ENCODE peak calls at places on chromosomes 12 and 14, in eight cellular contexts. X is MG63, Y is HFF-Myc, W is naive B cell, G is left ventricle myocardium superior, H is T-helper 1 cell, A is sciatic nerve, I is cardiac fibroblast. V is an unnamed sample.

GRCh38 chr12:108419949-108420348 is 80.8 kb upstream of the CMKLR1 start:
- DNase-seq in X (no peak), Y (no peak), W (no peak), G (no peak), H (no peak), A (no peak), I (no peak), V (no peak)

GRCh38 chr14:89178802-89179201 is 238.2 kb downstream of the FOXN3 start:
- DNase-seq in X (no peak), Y (no peak), W (no peak), G (no peak), H (no peak), A (no peak), I (peak), V (no peak)

GRCh38 chr14:100028990-100029677 is 36.1 kb upstream of the EVL start:
- DNase-seq in X (no peak), Y (no peak), W (no peak), G (no peak), H (no peak), A (no peak), I (peak), V (no peak)

GRCh38 chr12:79344855-79345840 is 345.6 kb downstream of the PAWR start:
- DNase-seq in X (peak), Y (peak), W (no peak), G (no peak), H (no peak), A (no peak), I (peak), V (peak)

GRCh38 chr14:70935135-70935534 is 27.9 kb downstream of the PCNX1 start:
- DNase-seq in X (no peak), Y (no peak), W (no peak), G (no peak), H (no peak), A (no peak), I (no peak), V (no peak)

GRCh38 chr14:75742867-75743266 is 81.8 kb downstream of the TTLL5 start:
- DNase-seq in X (no peak), Y (no peak), W (no peak), G (no peak), H (no peak), A (no peak), I (no peak), V (no peak)

GRCh38 chr14:73755434-73756014 is 41.3 kb upstream of the PNMA1 start:
- DNase-seq in X (peak), Y (no peak), W (peak), G (no peak), H (no peak), A (no peak), I (peak), V (no peak)

GRCh38 chr14:90864741-90865140 is 48.5 kb upstream of the TTC7B start:
- DNase-seq in X (no peak), Y (no peak), W (no peak), G (no peak), H (no peak), A (no peak), I (no peak), V (no peak)

GRCh38 chr14:55588259-55588699 is 8.3 kb downstream of the KTN1 start:
- DNase-seq in X (peak), Y (no peak), W (no peak), G (no peak), H (no peak), A (no peak), I (peak), V (no peak)

GRCh38 chr12:70960484-70960883 is 39.9 kb upstream of the PTPRR start:
- DNase-seq in X (no peak), Y (no peak), W (no peak), G (no peak), H (no peak), A (no peak), I (no peak), V (no peak)

GRCh38 chr14:69137456-69138188 is 15.3 kb downstream of the DCAF5 start:
- DNase-seq in X (peak), Y (no peak), W (no peak), G (no peak), H (no peak), A (no peak), I (no peak), V (no peak)

GRCh38 chr12:53102883-53103807 is at the start of gene SOAT2:
- DNase-seq in X (no peak), Y (no peak), W (no peak), G (no peak), H (no peak), A (peak), I (no peak), V (no peak)

GRCh38 chr12:123089125-123089524 is 61.8 kb downstream of the PITPNM2 start:
- DNase-seq in X (no peak), Y (no peak), W (peak), G (no peak), H (no peak), A (no peak), I (no peak), V (peak)

GRCh38 chr12:43126652-43127051 is 425.4 kb downstream of the ADAMTS20 start:
- DNase-seq in X (no peak), Y (no peak), W (no peak), G (no peak), H (no peak), A (no peak), I (no peak), V (no peak)

GRCh38 chr14:104981699-104982541 is 3.7 kb upstream of the CLBA1 start:
- DNase-seq in X (no peak), Y (no peak), W (no peak), G (no peak), H (no peak), A (no peak), I (no peak), V (no peak)

GRCh38 chr12:21559855-21560569 is 33.9 kb downstream of the SPX start:
- DNase-seq in X (no peak), Y (no peak), W (no peak), G (no peak), H (no peak), A (no peak), I (peak), V (no peak)

GRCh38 chr12:23098110-23099049 is 473.4 kb downstream of the ETNK1 start:
- DNase-seq in X (no peak), Y (no peak), W (no peak), G (no peak), H (no peak), A (no peak), I (peak), V (no peak)

GRCh38 chr12:42741771-42742510 is 152.4 kb upstream of the PRICKLE1 start:
- DNase-seq in X (peak), Y (peak), W (no peak), G (no peak), H (no peak), A (no peak), I (peak), V (no peak)

GRCh38 chr14:36313898-36314297 is 6.5 kb downstream of the MBIP start:
- DNase-seq in X (no peak), Y (no peak), W (no peak), G (no peak), H (no peak), A (no peak), I (no peak), V (no peak)

GRCh38 chr12:49550853-49551252 is 12.0 kb downstream of the KCNH3 start:
- DNase-seq in X (no peak), Y (no peak), W (no peak), G (no peak), H (no peak), A (no peak), I (no peak), V (no peak)

GRCh38 chr14:23106747-23107045 is 1.9 kb upstream of the CIROP start:
- DNase-seq in X (no peak), Y (no peak), W (no peak), G (no peak), H (no peak), A (no peak), I (no peak), V (no peak)

GRCh38 chr14:55129086-55129427 is at the start of gene LGALS3:
- DNase-seq in X (peak), Y (no peak), W (peak), G (peak), H (no peak), A (peak), I (peak), V (no peak)

GRCh38 chr12:15886372-15887042 is 4.3 kb downstream of the STRAP start:
- DNase-seq in X (no peak), Y (no peak), W (no peak), G (no peak), H (no peak), A (no peak), I (peak), V (no peak)

GRCh38 chr14:97603201-97603600 is 806.0 kb downstream of the VRK1 start:
- DNase-seq in X (no peak), Y (no peak), W (no peak), G (no peak), H (peak), A (no peak), I (no peak), V (no peak)

GRCh38 chr12:124147579-124147978 is 147.3 kb upstream of the RFLNA start:
- DNase-seq in X (no peak), Y (no peak), W (no peak), G (no peak), H (no peak), A (no peak), I (no peak), V (no peak)

GRCh38 chr12:646303-647038 is 16.8 kb downstream of the NINJ2 start:
- DNase-seq in X (no peak), Y (no peak), W (no peak), G (peak), H (no peak), A (peak), I (peak), V (no peak)

GRCh38 chr12:28212182-28212581 is 21.9 kb downstream of the CCDC91 start:
- DNase-seq in X (no peak), Y (no peak), W (no peak), G (no peak), H (no peak), A (no peak), I (no peak), V (no peak)

GRCh38 chr12:20601668-20602280 is 93.4 kb upstream of the SLCO1C1 start:
- DNase-seq in X (no peak), Y (no peak), W (no peak), G (no peak), H (no peak), A (no peak), I (peak), V (no peak)

GRCh38 chr14:53331247-53331646 is 178.1 kb upstream of the DDHD1 start:
- DNase-seq in X (peak), Y (no peak), W (no peak), G (no peak), H (no peak), A (no peak), I (peak), V (no peak)

GRCh38 chr12:89278169-89278568 is 74.1 kb downstream of the DUSP6 start:
- DNase-seq in X (no peak), Y (no peak), W (no peak), G (no peak), H (no peak), A (no peak), I (no peak), V (no peak)

GRCh38 chr12:4918950-4919660 is 9.4 kb downstream of the KCNA1 start:
- DNase-seq in X (peak), Y (no peak), W (no peak), G (no peak), H (no peak), A (no peak), I (no peak), V (no peak)

GRCh38 chr12:124898200-124898950 is 16.1 kb downstream of the UBC start:
- DNase-seq in X (peak), Y (no peak), W (peak), G (peak), H (peak), A (no peak), I (no peak), V (peak)